ENCODE peak calls at places on chromosomes 5 and 9, in five cellular contexts. One of them, this sample, is unnamed.

GRCh38 chr5:20601678-20602100 is 613.7 kb upstream of the CDH18 start:
- DNase-seq in activated B cell treated with CpG ODN at 0.5 μM for 24 hours: no peak
- DNase-seq in epithelial cell of esophagus: peak; percentile 42
- DNase-seq in A549: peak; percentile 48
- DNase-seq in kidney: no peak
- DNase-seq in this sample: no peak

GRCh38 chr9:75087279-75087823 is 604 bp downstream of the NMRK1 start:
- DNase-seq in activated B cell treated with CpG ODN at 0.5 μM for 24 hours: no peak
- DNase-seq in epithelial cell of esophagus: peak; percentile 59
- DNase-seq in A549: peak; percentile 37
- DNase-seq in kidney: no peak
- DNase-seq in this sample: no peak

GRCh38 chr9:88312517-88313103 is 75.6 kb upstream of the SPIN1 start:
- DNase-seq in activated B cell treated with CpG ODN at 0.5 μM for 24 hours: no peak
- DNase-seq in epithelial cell of esophagus: no peak
- DNase-seq in A549: no peak
- DNase-seq in kidney: no peak
- DNase-seq in this sample: no peak

GRCh38 chr5:10283927-10284635 is 23.6 kb downstream of the CMBL start:
- DNase-seq in activated B cell treated with CpG ODN at 0.5 μM for 24 hours: peak; percentile 73
- DNase-seq in epithelial cell of esophagus: peak; percentile 74
- DNase-seq in A549: peak; percentile 82
- DNase-seq in kidney: peak; percentile 92
- DNase-seq in this sample: no peak

GRCh38 chr5:172097356-172097755 is 90.7 kb downstream of the STK10 start:
- DNase-seq in activated B cell treated with CpG ODN at 0.5 μM for 24 hours: no peak
- DNase-seq in epithelial cell of esophagus: no peak
- DNase-seq in A549: no peak
- DNase-seq in kidney: no peak
- DNase-seq in this sample: no peak

GRCh38 chr5:137146402-137146889 is 352.7 kb downstream of the SPOCK1 start:
- DNase-seq in activated B cell treated with CpG ODN at 0.5 μM for 24 hours: no peak
- DNase-seq in epithelial cell of esophagus: peak; percentile 99
- DNase-seq in A549: peak; percentile 66
- DNase-seq in kidney: no peak
- DNase-seq in this sample: no peak

GRCh38 chr5:153517105-153517700 is 26.7 kb downstream of the GRIA1 start:
- DNase-seq in activated B cell treated with CpG ODN at 0.5 μM for 24 hours: no peak
- DNase-seq in epithelial cell of esophagus: no peak
- DNase-seq in A549: no peak
- DNase-seq in kidney: no peak
- DNase-seq in this sample: no peak

GRCh38 chr9:77927265-77927664 is 104.3 kb downstream of the GNAQ start:
- DNase-seq in activated B cell treated with CpG ODN at 0.5 μM for 24 hours: no peak
- DNase-seq in epithelial cell of esophagus: no peak
- DNase-seq in A549: no peak
- DNase-seq in kidney: no peak
- DNase-seq in this sample: no peak

GRCh38 chr9:95024097-95024671 is 293.3 kb downstream of the FANCC start:
- DNase-seq in activated B cell treated with CpG ODN at 0.5 μM for 24 hours: no peak
- DNase-seq in epithelial cell of esophagus: no peak
- DNase-seq in A549: peak; percentile 72
- DNase-seq in kidney: peak; percentile 65
- DNase-seq in this sample: no peak

GRCh38 chr9:69121155-69122085 is 52.7 kb upstream of the TJP2 start:
- DNase-seq in activated B cell treated with CpG ODN at 0.5 μM for 24 hours: peak; percentile 45
- DNase-seq in epithelial cell of esophagus: peak; percentile 43
- DNase-seq in A549: peak; percentile 21
- DNase-seq in kidney: peak; percentile 90
- DNase-seq in this sample: no peak

DNA sequence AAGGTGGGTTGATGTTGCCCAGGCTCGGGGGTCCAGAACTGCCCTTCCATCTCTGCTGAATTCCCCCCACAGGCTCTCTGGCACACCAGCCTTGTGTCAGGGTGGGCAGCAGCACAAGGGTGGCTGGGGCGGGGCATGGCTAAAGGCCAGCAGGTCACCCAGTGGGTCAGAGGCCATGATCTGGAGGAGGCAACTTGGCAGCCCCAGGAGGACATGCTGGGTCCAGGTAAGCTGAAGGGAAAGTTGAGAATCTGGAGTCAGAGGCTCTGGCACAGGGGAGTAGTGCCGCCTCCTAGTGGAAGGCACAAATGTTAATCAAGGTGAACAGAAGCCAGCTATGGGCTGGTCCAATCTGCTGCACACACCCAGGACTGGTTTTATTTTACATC is 6.2 kb downstream of the TMEM8B start:
- DNase-seq in activated B cell treated with CpG ODN at 0.5 μM for 24 hours: no peak
- DNase-seq in epithelial cell of esophagus: peak; percentile 19
- DNase-seq in A549: no peak
- DNase-seq in kidney: no peak
- DNase-seq in this sample: no peak
- TF ChIP-seq CTCF in activated B cell treated with CpG ODN at 0.5 μM for 24 hours: no peak
- TF ChIP-seq CTCF in epithelial cell of esophagus: peak; percentile 35
- TF ChIP-seq CTCF in A549: no peak
- TF ChIP-seq CTCF in kidney: no peak
- TF ChIP-seq CTCF in this sample: no peak

DNA sequence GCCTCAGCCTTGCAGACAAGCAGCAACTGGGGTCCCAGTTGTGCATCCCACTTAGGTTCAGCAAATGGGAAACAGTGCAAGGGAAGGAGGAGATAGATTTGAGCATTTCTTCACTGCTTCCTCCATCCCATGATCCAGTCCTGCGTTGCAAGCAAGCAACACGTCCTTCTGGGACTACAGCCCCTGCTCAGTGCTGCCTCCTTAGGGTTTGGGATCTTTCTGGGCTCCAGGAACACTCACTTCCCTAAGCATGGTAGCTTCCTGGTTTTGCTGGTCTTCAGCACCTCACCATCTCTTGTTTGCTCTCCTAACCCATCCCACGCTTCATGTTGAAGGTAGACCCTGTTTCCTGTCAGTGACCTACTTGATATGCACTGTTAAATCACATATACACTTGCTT is 444.7 kb downstream of the MED10 start:
- DNase-seq in activated B cell treated with CpG ODN at 0.5 μM for 24 hours: no peak
- DNase-seq in epithelial cell of esophagus: no peak
- DNase-seq in A549: peak; percentile 13
- DNase-seq in kidney: no peak
- DNase-seq in this sample: no peak
- TF ChIP-seq CTCF in activated B cell treated with CpG ODN at 0.5 μM for 24 hours: no peak
- TF ChIP-seq CTCF in epithelial cell of esophagus: no peak
- TF ChIP-seq CTCF in A549: no peak
- TF ChIP-seq CTCF in kidney: no peak
- TF ChIP-seq CTCF in this sample: no peak

DNA sequence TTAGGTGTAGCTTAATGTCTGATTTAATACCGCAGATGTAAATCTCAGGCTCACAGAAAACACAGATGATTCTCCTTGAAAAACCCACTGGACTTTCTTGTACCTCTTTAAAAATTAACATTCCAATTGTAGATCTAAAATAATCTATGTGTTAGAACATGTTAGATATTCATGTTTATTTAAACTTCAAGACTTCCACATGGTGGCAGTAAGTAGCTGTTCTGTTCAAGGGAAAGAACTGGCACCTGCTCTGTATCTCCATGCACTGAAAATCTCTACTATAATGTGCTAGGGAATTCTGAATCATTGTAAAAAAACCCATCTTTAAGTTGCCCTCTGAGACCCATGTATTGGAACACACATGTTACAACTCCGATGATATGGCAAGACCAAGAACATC is 366.9 kb downstream of the DMRTA1 start:
- DNase-seq in activated B cell treated with CpG ODN at 0.5 μM for 24 hours: no peak
- DNase-seq in epithelial cell of esophagus: peak; percentile 33
- DNase-seq in A549: peak; percentile 18
- DNase-seq in kidney: no peak
- DNase-seq in this sample: no peak
- TF ChIP-seq CTCF in activated B cell treated with CpG ODN at 0.5 μM for 24 hours: no peak
- TF ChIP-seq CTCF in epithelial cell of esophagus: peak; percentile 34
- TF ChIP-seq CTCF in A549: no peak
- TF ChIP-seq CTCF in kidney: peak; percentile 7
- TF ChIP-seq CTCF in this sample: no peak

GRCh38 chr9:136925414-136926153 is 19.0 kb downstream of the FBXW5 start:
- DNase-seq in activated B cell treated with CpG ODN at 0.5 μM for 24 hours: no peak
- DNase-seq in epithelial cell of esophagus: no peak
- DNase-seq in A549: no peak
- DNase-seq in kidney: peak; percentile 78
- DNase-seq in this sample: no peak
- TF ChIP-seq CTCF in activated B cell treated with CpG ODN at 0.5 μM for 24 hours: no peak
- TF ChIP-seq CTCF in epithelial cell of esophagus: no peak
- TF ChIP-seq CTCF in A549: no peak
- TF ChIP-seq CTCF in kidney: no peak
- TF ChIP-seq CTCF in this sample: no peak

DNA sequence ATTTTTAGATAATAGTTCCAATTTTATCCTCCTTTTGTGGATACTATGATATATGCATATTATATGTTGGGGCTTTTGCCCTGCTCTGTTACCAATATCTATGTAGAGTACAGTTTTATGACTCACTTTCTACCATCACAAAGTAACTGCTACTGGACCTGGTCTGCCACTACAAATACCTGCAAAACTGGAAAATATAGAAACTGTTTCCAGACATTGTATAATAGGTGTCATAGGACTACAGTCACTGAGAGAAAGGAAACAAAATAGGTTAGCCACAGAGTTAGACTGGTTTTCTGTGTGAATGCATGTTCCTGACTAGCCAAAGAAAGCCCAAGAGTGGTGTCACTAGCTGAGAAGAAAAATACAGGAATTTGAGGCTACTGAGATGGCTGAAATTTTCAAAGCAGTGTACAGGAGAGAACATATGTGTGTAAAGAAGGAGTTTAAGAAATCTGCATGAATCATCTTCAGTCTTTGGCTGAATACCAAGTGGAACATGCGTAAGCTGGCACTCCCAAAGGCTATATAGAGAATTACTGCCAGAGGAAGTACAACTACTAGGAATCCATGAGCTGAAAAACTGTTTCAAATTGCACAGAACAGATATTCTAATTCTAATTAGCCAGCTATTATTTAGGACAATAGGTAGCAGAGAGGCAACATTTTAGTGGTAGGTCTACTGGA is 29.0 kb upstream of the FAM174A start:
- DNase-seq in activated B cell treated with CpG ODN at 0.5 μM for 24 hours: no peak
- DNase-seq in epithelial cell of esophagus: peak; percentile 93
- DNase-seq in A549: peak; percentile 54
- DNase-seq in kidney: no peak
- DNase-seq in this sample: no peak
- TF ChIP-seq CTCF in activated B cell treated with CpG ODN at 0.5 μM for 24 hours: no peak
- TF ChIP-seq CTCF in epithelial cell of esophagus: peak; percentile 46
- TF ChIP-seq CTCF in A549: no peak
- TF ChIP-seq CTCF in kidney: no peak
- TF ChIP-seq CTCF in this sample: no peak

GRCh38 chr9:129542761-129543160 is 78.1 kb downstream of the C9orf50 start:
- DNase-seq in activated B cell treated with CpG ODN at 0.5 μM for 24 hours: no peak
- DNase-seq in epithelial cell of esophagus: peak; percentile 89
- DNase-seq in A549: no peak
- DNase-seq in kidney: peak; percentile 5
- DNase-seq in this sample: no peak

GRCh38 chr9:129544766-129545165 is 76.1 kb downstream of the C9orf50 start:
- DNase-seq in activated B cell treated with CpG ODN at 0.5 μM for 24 hours: no peak
- DNase-seq in epithelial cell of esophagus: peak; percentile 36
- DNase-seq in A549: no peak
- DNase-seq in kidney: no peak
- DNase-seq in this sample: no peak

GRCh38 chr9:129539446-129539845 is 81.5 kb downstream of the C9orf50 start:
- DNase-seq in activated B cell treated with CpG ODN at 0.5 μM for 24 hours: no peak
- DNase-seq in epithelial cell of esophagus: no peak
- DNase-seq in A549: no peak
- DNase-seq in kidney: no peak
- DNase-seq in this sample: no peak
- TF ChIP-seq CTCF in activated B cell treated with CpG ODN at 0.5 μM for 24 hours: no peak
- TF ChIP-seq CTCF in epithelial cell of esophagus: no peak
- TF ChIP-seq CTCF in A549: no peak
- TF ChIP-seq CTCF in kidney: no peak
- TF ChIP-seq CTCF in this sample: no peak

GRCh38 chr9:91192785-91193657 is 168.7 kb downstream of the AUH start:
- DNase-seq in activated B cell treated with CpG ODN at 0.5 μM for 24 hours: peak; percentile 33
- DNase-seq in epithelial cell of esophagus: peak; percentile 97
- DNase-seq in A549: peak; percentile 96
- DNase-seq in kidney: peak; percentile 95
- DNase-seq in this sample: no peak
- TF ChIP-seq CTCF in activated B cell treated with CpG ODN at 0.5 μM for 24 hours: no peak
- TF ChIP-seq CTCF in epithelial cell of esophagus: no peak
- TF ChIP-seq CTCF in A549: peak; percentile 19
- TF ChIP-seq CTCF in kidney: no peak
- TF ChIP-seq CTCF in this sample: no peak

GRCh38 chr5:177049285-177049684 is 26.8 kb downstream of the ZNF346 start:
- DNase-seq in activated B cell treated with CpG ODN at 0.5 μM for 24 hours: no peak
- DNase-seq in epithelial cell of esophagus: peak; percentile 15
- DNase-seq in A549: peak; percentile 29
- DNase-seq in kidney: no peak
- DNase-seq in this sample: no peak
- TF ChIP-seq CTCF in activated B cell treated with CpG ODN at 0.5 μM for 24 hours: no peak
- TF ChIP-seq CTCF in epithelial cell of esophagus: no peak
- TF ChIP-seq CTCF in A549: no peak
- TF ChIP-seq CTCF in kidney: no peak
- TF ChIP-seq CTCF in this sample: no peak